ENCODE peak calls at places on chromosome 17, in four cellular contexts. A, H, M and V are unnamed samples. For H3K4me1 and H3K36me3, the result is how much of the 10 kb centered on the place peaks cover.

GRCh38 chr17:63954402-63955063 is 18.2 kb downstream of the SCN4A start:
- DNase-seq in A (no peak), H (no peak), M (no peak), V (no peak)

GRCh38 chr17:36934144-36934758 is 3.0 kb upstream of the LHX1 start:
- DNase-seq in A (no peak), H (no peak), M (no peak), V (no peak)

GRCh38 chr17:44038604-44039007 is 23.8 kb upstream of the TMEM101 start:
- DNase-seq in A (no peak), H (peak), M (no peak), V (no peak)

GRCh38 chr17:3543453-3543852 is 14.2 kb downstream of the TRPV3 start:
- DNase-seq in A (no peak), H (no peak), M (no peak), V (no peak)

GRCh38 chr17:34609210-34609609 is 29.8 kb downstream of the TMEM132E start:
- DNase-seq in A (no peak), H (no peak), M (no peak), V (no peak)

GRCh38 chr17:77482375-77483127 is 341.8 kb downstream of the SEC14L1 start:
- DNase-seq in A (no peak), H (no peak), M (no peak), V (no peak)

GRCh38 chr17:30091771-30092170 is 24.8 kb upstream of the NSRP1 start:
- DNase-seq in A (no peak), H (no peak), M (no peak), V (no peak)

GRCh38 chr17:54749157-54749556 is 151.5 kb upstream of the TOM1L1 start:
- DNase-seq in A (no peak), H (no peak), M (no peak), V (no peak)

GRCh38 chr17:76102944-76103273 is 678 bp downstream of the EXOC7 start:
- DNase-seq in A (no peak), H (peak), M (no peak), V (no peak)

GRCh38 chr17:39664581-39665561 is at the start of gene TCAP:
- DNase-seq in A (peak), H (no peak), M (no peak), V (no peak)
- H3K4me1 ChIP-seq in A (under half), H (under half), M (under half), V (half or more)

GRCh38 chr17:57211543-57211942 is 44.8 kb upstream of the MSI2 start:
- DNase-seq in A (no peak), H (peak), M (no peak), V (no peak)
- H3K36me3 ChIP-seq in A (under half), H (under half), M (under half), V (under half)

GRCh38 chr17:62827722-62828498 is 19.8 kb upstream of the MARCHF10 start:
- DNase-seq in A (no peak), H (peak), M (no peak), V (no peak)

GRCh38 chr17:62825182-62825581 is 17.1 kb upstream of the MARCHF10 start:
- DNase-seq in A (no peak), H (no peak), M (no peak), V (no peak)

GRCh38 chr17:62824290-62825135 is 16.4 kb upstream of the MARCHF10 start:
- DNase-seq in A (no peak), H (peak), M (no peak), V (no peak)

GRCh38 chr17:62823111-62823895 is 15.2 kb upstream of the MARCHF10 start:
- DNase-seq in A (no peak), H (peak), M (no peak), V (no peak)

GRCh38 chr17:62826956-62827355 is 18.8 kb upstream of the MARCHF10 start:
- DNase-seq in A (no peak), H (no peak), M (no peak), V (no peak)
- H3K27ac ChIP-seq in A (no peak), H (no peak), M (no peak), V (no peak)

GRCh38 chr17:59623151-59623550 is 3.5 kb downstream of the CLTC start:
- DNase-seq in A (no peak), H (no peak), M (no peak), V (no peak)

GRCh38 chr17:59631221-59631720 is 11.6 kb downstream of the CLTC start:
- DNase-seq in A (no peak), H (no peak), M (no peak), V (no peak)

GRCh38 chr17:59626756-59627155 is 7.1 kb downstream of the CLTC start:
- DNase-seq in A (no peak), H (no peak), M (no peak), V (no peak)

GRCh38 chr17:59627269-59627668 is 7.6 kb downstream of the CLTC start:
- DNase-seq in A (no peak), H (no peak), M (no peak), V (no peak)

GRCh38 chr17:59627770-59628171 is 8.1 kb downstream of the CLTC start:
- DNase-seq in A (no peak), H (no peak), M (no peak), V (no peak)
- H3K4me1 ChIP-seq in A (under half), H (under half), M (under half), V (under half)

GRCh38 chr17:4635823-4636375 is 5.6 kb downstream of the ALOX15 start:
- DNase-seq in A (no peak), H (no peak), M (no peak), V (peak)

GRCh38 chr17:4633643-4634042 is 7.8 kb downstream of the ALOX15 start:
- DNase-seq in A (no peak), H (no peak), M (no peak), V (no peak)

GRCh38 chr17:4632583-4632923 is 8.9 kb downstream of the ALOX15 start:
- DNase-seq in A (peak), H (no peak), M (no peak), V (no peak)

GRCh38 chr17:4634981-4635380 is 6.5 kb downstream of the ALOX15 start:
- DNase-seq in A (no peak), H (no peak), M (no peak), V (no peak)

GRCh38 chr17:4636474-4637100 is 4.9 kb downstream of the ALOX15 start:
- DNase-seq in A (no peak), H (no peak), M (no peak), V (no peak)
- H3K36me3 ChIP-seq in A (under half), H (under half), M (under half), V (under half)

DNA sequence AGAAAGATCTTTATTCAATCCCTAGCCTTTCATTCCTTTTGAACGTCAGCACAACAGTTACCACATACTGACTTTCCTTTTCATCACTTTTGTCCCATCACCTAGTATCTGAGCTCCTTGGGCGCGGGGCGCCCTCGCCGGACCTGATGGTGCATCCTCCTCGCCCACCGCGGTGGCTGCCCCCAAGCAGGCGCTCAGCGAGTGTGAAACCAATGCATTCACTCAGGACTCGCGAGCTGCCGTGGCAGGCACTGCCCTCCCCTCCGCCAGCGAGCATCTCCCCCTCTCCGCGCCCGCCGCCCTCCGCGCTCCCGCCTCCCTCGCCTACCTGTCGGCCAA is 756 bp downstream of the KLHL11 start:
- DNase-seq in A (peak), H (no peak), M (no peak), V (no peak)
- H3K27ac ChIP-seq in A (peak), H (peak), M (peak), V (peak)

GRCh38 chr17:17042851-17043667 is 802 bp downstream of the MPRIP start:
- DNase-seq in A (peak), H (peak), M (no peak), V (no peak)

GRCh38 chr17:17042381-17042736 is at the start of gene MPRIP:
- DNase-seq in A (no peak), H (no peak), M (no peak), V (no peak)

GRCh38 chr17:17044846-17045561 is 2.7 kb downstream of the MPRIP start:
- DNase-seq in A (peak), H (peak), M (peak), V (peak)

GRCh38 chr17:17041571-17042380 is 481 bp upstream of the MPRIP start:
- DNase-seq in A (peak), H (peak), M (peak), V (peak)

GRCh38 chr17:17043668-17044226 is 1.5 kb downstream of the MPRIP start:
- DNase-seq in A (peak), H (no peak), M (peak), V (no peak)
- H3K4me1 ChIP-seq in A (under half), H (under half), M (under half), V (under half)